ENCODE peak calls at places on chromosomes 2 and 18, in five cellular contexts. X, E, U, I and C are unnamed samples.

GRCh38 chr2:47904903-47905453 is 1.3 kb downstream of the FBXO11 start:
- DNase-seq in U (no peak), E (peak), I (no peak), X (peak), C (peak)

GRCh38 chr2:233565685-233566140 is 869 bp downstream of the USP40 start:
- DNase-seq in X (no peak), I (no peak), E (no peak), U (no peak), C (no peak)

GRCh38 chr18:48915621-48916425 is 34.9 kb downstream of the SMAD7 start:
- DNase-seq in I (no peak), E (no peak), U (no peak), X (no peak), C (no peak)

GRCh38 chr18:79933765-79934164 is 17.7 kb downstream of the SLC66A2 start:
- DNase-seq in X (no peak), E (no peak), U (no peak), I (no peak), C (peak)

GRCh38 chr2:211132046-211132445 is 575.6 kb downstream of the CPS1 start:
- DNase-seq in I (no peak), X (no peak), U (no peak), E (no peak), C (no peak)

GRCh38 chr2:70070557-70071268 is 16.6 kb upstream of the PCBP1 start:
- DNase-seq in I (peak), X (peak), E (peak), U (peak), C (no peak)

GRCh38 chr2:232976666-232977437 is 36.2 kb downstream of the NGEF start:
- DNase-seq in X (no peak), I (no peak), E (no peak), U (no peak), C (no peak)

GRCh38 chr18:21112543-21113105 is 1.0 kb upstream of the ROCK1 start:
- DNase-seq in U (no peak), E (no peak), I (no peak), X (no peak), C (no peak)

GRCh38 chr2:22276696-22277095 is 1108.3 kb upstream of the KLHL29 start:
- DNase-seq in X (no peak), I (no peak), U (no peak), E (no peak), C (no peak)

GRCh38 chr2:128395196-128395595 is 76.5 kb upstream of the HS6ST1 start:
- DNase-seq in I (no peak), U (no peak), X (no peak), E (no peak), C (peak)

GRCh38 chr2:240604291-240604938 is 17.9 kb downstream of the CAPN10 start:
- DNase-seq in E (peak), U (no peak), I (no peak), X (no peak), C (peak)

GRCh38 chr2:170771049-170771937 is 1.1 kb downstream of the ERICH2 start:
- DNase-seq in X (no peak), I (no peak), E (peak), U (no peak), C (no peak)

GRCh38 chr2:47867205-47867604 is 39.1 kb downstream of the FBXO11 start:
- DNase-seq in X (no peak), I (no peak), E (peak), U (no peak), C (no peak)

GRCh38 chr2:142880275-142880674 is 2.8 kb downstream of the KYNU start:
- DNase-seq in U (no peak), I (no peak), E (no peak), X (no peak), C (no peak)

GRCh38 chr2:46821600-46821999 is 94.0 kb downstream of the MCFD2 start:
- DNase-seq in X (no peak), I (no peak), U (no peak), E (no peak), C (no peak)